ENCODE peak calls at places on chromosomes 2 and 18, in six cellular contexts. V is mesenteric fat pad; X is NCI-H2029; M is nucleus accumbens; R is Calu3; N is stimulated activated CD4-positive, alpha-beta T cell treated with anti-CD3 and anti-CD28 coated beads, Interleukin-2, amount 100 ng/mL, for 48 hours. U is an unnamed sample.

GRCh38 chr2:35526741-35527140 is 828.8 kb upstream of the CRIM1 start:
- DNase-seq in M (no peak), V (no peak), X (no peak), N (no peak), R (no peak), U (no peak)

GRCh38 chr2:238289574-238289973 is 1.2 kb upstream of the PER2 start:
- DNase-seq in R (no peak), N (no peak), M (no peak), X (no peak), V (no peak), U (no peak)

GRCh38 chr2:132581917-132582316 is 88.1 kb downstream of the LYPD1 start:
- DNase-seq in M (no peak), N (no peak), R (no peak), X (peak), V (no peak), U (no peak)

GRCh38 chr2:73933194-73933593 is 6.5 kb downstream of the DGUOK start:
- DNase-seq in M (no peak), R (no peak), N (no peak), X (peak), V (no peak), U (no peak)

GRCh38 chr2:235320341-235320740 is 173.5 kb upstream of the AGAP1 start:
- DNase-seq in X (no peak), V (no peak), N (no peak), M (no peak), R (no peak), U (no peak)

GRCh38 chr18:59249186-59249774 is 24.0 kb downstream of the RAX start:
- DNase-seq in X (peak), V (no peak), M (no peak), R (peak), N (no peak), U (peak)

GRCh38 chr18:30211112-30211511 is 831.4 kb downstream of the DSC3 start:
- DNase-seq in M (no peak), N (no peak), R (no peak), V (no peak), X (no peak), U (no peak)

GRCh38 chr18:68520406-68521075 is 194.4 kb downstream of the TMX3 start:
- DNase-seq in M (no peak), N (no peak), R (no peak), X (no peak), V (no peak), U (no peak)

GRCh38 chr2:54233832-54234649 is 22.0 kb downstream of the TSPYL6 start:
- DNase-seq in X (no peak), M (no peak), V (no peak), R (no peak), N (no peak), U (no peak)

GRCh38 chr2:73290049-73290839 is 3.1 kb downstream of the EGR4 start:
- DNase-seq in N (no peak), X (peak), V (no peak), M (no peak), R (peak), U (no peak)

GRCh38 chr2:133843551-133843950 is 275.3 kb upstream of the NCKAP5 start:
- DNase-seq in X (no peak), M (no peak), R (no peak), N (no peak), V (no peak), U (no peak)

GRCh38 chr18:35089382-35089781 is 48.2 kb downstream of the MAPRE2 start:
- DNase-seq in R (no peak), M (no peak), V (no peak), X (no peak), N (no peak), U (no peak)

GRCh38 chr2:28163627-28164279 is 228.9 kb upstream of the FOSL2 start:
- DNase-seq in N (no peak), M (no peak), R (no peak), X (no peak), V (no peak), U (no peak)

GRCh38 chr2:237344972-237345870 is 68.7 kb downstream of the COL6A3 start:
- DNase-seq in X (no peak), R (no peak), V (no peak), M (no peak), N (no peak), U (no peak)

GRCh38 chr2:88600038-88600465 is 27.2 kb downstream of the EIF2AK3 start:
- DNase-seq in R (peak), N (peak), X (peak), M (no peak), V (no peak), U (peak)

GRCh38 chr2:73253400-73253799 is 19.3 kb downstream of the CCT7 start:
- DNase-seq in M (no peak), X (no peak), R (no peak), N (no peak), V (no peak), U (no peak)

GRCh38 chr2:151553-152328 is 105.4 kb upstream of the FAM110C start:
- DNase-seq in M (no peak), X (no peak), N (no peak), V (no peak), R (no peak), U (no peak)

GRCh38 chr2:218371987-218372358 is 10.1 kb upstream of the SLC11A1 start:
- DNase-seq in R (no peak), V (no peak), M (no peak), X (no peak), N (no peak), U (no peak)

GRCh38 chr2:208370881-208371633 is 35.5 kb upstream of the PTH2R start:
- DNase-seq in X (no peak), V (no peak), N (no peak), R (no peak), M (no peak), U (no peak)

GRCh38 chr2:194301946-194302345 is 1355.1 kb upstream of the SLC39A10 start:
- DNase-seq in M (no peak), N (no peak), R (no peak), V (no peak), X (no peak), U (no peak)

GRCh38 chr2:96768083-96768561 is 7.4 kb downstream of the CNNM4 start:
- DNase-seq in N (no peak), R (no peak), X (no peak), V (no peak), M (no peak), U (no peak)

GRCh38 chr2:11598228-11598731 is 64.4 kb downstream of the GREB1 start:
- DNase-seq in R (no peak), N (no peak), M (no peak), X (peak), V (no peak), U (no peak)

GRCh38 chr2:232133078-232133477 is 171.6 kb downstream of the DIS3L2 start:
- DNase-seq in R (peak), M (no peak), N (no peak), X (no peak), V (no peak), U (no peak)

GRCh38 chr18:56312554-56312953 is 325.8 kb downstream of the TXNL1 start:
- DNase-seq in V (no peak), M (no peak), R (no peak), N (no peak), X (no peak), U (no peak)

GRCh38 chr2:186534406-186534805 is 48.3 kb downstream of the ZC3H15 start:
- DNase-seq in V (no peak), R (no peak), M (no peak), X (no peak), N (no peak), U (no peak)

GRCh38 chr2:173355866-173356508 is 1.3 kb downstream of the CDCA7 start:
- DNase-seq in M (no peak), N (peak), R (peak), X (no peak), V (no peak), U (no peak)

GRCh38 chr2:231900486-231900942 is 25.7 kb downstream of the NPPC start:
- DNase-seq in M (no peak), N (peak), R (peak), V (peak), X (no peak), U (no peak)

GRCh38 chr18:21110667-21111350 is 804 bp downstream of the ROCK1 start:
- DNase-seq in M (peak), V (peak), N (peak), R (peak), X (no peak), U (no peak)

GRCh38 chr2:135797497-135798274 is 39.3 kb downstream of the LCT start:
- DNase-seq in N (peak), X (peak), R (peak), V (no peak), M (peak), U (peak)

GRCh38 chr2:191582355-191582754 is 95.6 kb upstream of the NABP1 start:
- DNase-seq in N (no peak), X (no peak), R (peak), V (no peak), M (no peak), U (no peak)

GRCh38 chr2:55408946-55409868 is 10.4 kb downstream of the CCDC88A start:
- DNase-seq in X (no peak), V (no peak), M (no peak), N (no peak), R (no peak), U (no peak)

GRCh38 chr2:30177440-30177839 is 30.6 kb downstream of the YPEL5 start:
- DNase-seq in R (no peak), X (no peak), N (no peak), V (no peak), M (no peak), U (no peak)

GRCh38 chr2:40450066-40450841 is 1.6 kb downstream of the SLC8A1 start:
- DNase-seq in N (no peak), R (no peak), V (no peak), M (no peak), X (no peak), U (no peak)

GRCh38 chr18:63074987-63075404 is 244.6 kb downstream of the BCL2 start:
- DNase-seq in V (no peak), X (peak), M (peak), N (peak), R (peak), U (peak)

GRCh38 chr18:48875942-48876511 is 74.7 kb downstream of the SMAD7 start:
- DNase-seq in R (no peak), M (no peak), V (no peak), N (no peak), X (no peak), U (no peak)

GRCh38 chr2:38716185-38716584 is 35.0 kb downstream of the SRSF7 start:
- DNase-seq in M (no peak), V (no peak), X (no peak), R (no peak), N (no peak), U (no peak)

GRCh38 chr2:215843579-215843978 is 169.8 kb downstream of the MREG start:
- DNase-seq in N (no peak), M (no peak), V (no peak), R (no peak), X (no peak), U (no peak)

GRCh38 chr2:70707706-70708105 is 60.3 kb downstream of the ADD2 start:
- DNase-seq in V (peak), N (no peak), M (no peak), X (no peak), R (no peak), U (no peak)